ENCODE peak calls at places on chromosomes 13 and 19, in six cellular contexts. Y, M, T, Z, E and A are unnamed samples.

GRCh38 chr13:45374917-45375316 is 33.9 kb upstream of the TPT1 start:
- DNase-seq in Y (no peak), M (no peak), T (no peak), Z (no peak), E (no peak), A (no peak)

GRCh38 chr13:36918246-36919060 is 1.6 kb downstream of the SMAD9 start:
- DNase-seq in Y (no peak), M (no peak), T (no peak), Z (no peak), E (peak), A (no peak)

GRCh38 chr19:18388328-18389094 is 2.6 kb downstream of the GDF15 start:
- DNase-seq in Y (peak), M (peak), T (peak), Z (peak), E (peak), A (peak)

GRCh38 chr19:970695-971094 is 13.4 kb upstream of the WDR18 start:
- DNase-seq in Y (no peak), M (no peak), T (no peak), Z (peak), E (peak), A (no peak)

GRCh38 chr13:26445092-26445491 is 112.4 kb upstream of the WASF3 start:
- DNase-seq in Y (no peak), M (no peak), T (no peak), Z (no peak), E (peak), A (no peak)

GRCh38 chr13:30805603-30806011 is 70.3 kb downstream of the ALOX5AP start:
- DNase-seq in Y (peak), M (no peak), T (peak), Z (no peak), E (peak), A (peak)

GRCh38 chr19:601790-602189 is 12.1 kb downstream of the HCN2 start:
- DNase-seq in Y (no peak), M (no peak), T (no peak), Z (no peak), E (no peak), A (no peak)

GRCh38 chr19:16200038-16200775 is 2.5 kb downstream of the AP1M1 start:
- DNase-seq in Y (no peak), M (no peak), T (no peak), Z (peak), E (peak), A (no peak)

GRCh38 chr19:572140-572890 is at the start of gene BSG:
- DNase-seq in Y (peak), M (peak), T (peak), Z (peak), E (peak), A (peak)

GRCh38 chr19:2232286-2233151 is 3.6 kb downstream of the PLEKHJ1 start:
- DNase-seq in Y (no peak), M (no peak), T (no peak), Z (no peak), E (no peak), A (no peak)

GRCh38 chr13:31627097-31627496 is 112.2 kb upstream of the RXFP2 start:
- DNase-seq in Y (no peak), M (no peak), T (no peak), Z (no peak), E (no peak), A (no peak)

GRCh38 chr19:48718711-48719231 is 754 bp downstream of the MAMSTR start:
- DNase-seq in Y (peak), M (no peak), T (peak), Z (no peak), E (peak), A (no peak)

DNA sequence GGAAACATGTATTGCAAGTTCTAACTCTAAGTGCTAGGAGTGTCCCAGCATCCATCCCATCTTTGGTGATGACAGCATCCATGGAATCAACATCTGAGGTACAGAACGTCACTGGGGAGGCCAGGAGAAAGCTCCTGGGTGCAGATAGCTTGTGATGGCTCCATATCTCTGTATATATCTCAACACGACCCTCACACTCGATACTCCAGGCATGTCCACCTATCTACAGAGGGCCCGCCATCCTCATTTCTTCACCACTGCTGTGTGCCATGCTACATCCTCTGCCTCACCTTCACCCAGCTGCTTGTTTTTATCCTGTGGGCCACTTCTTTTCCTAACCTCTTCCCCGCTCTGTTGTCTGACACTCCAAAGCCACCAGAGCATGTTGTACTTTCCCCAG is 100.4 kb upstream of the SERP2 start:
- DNase-seq in Y (no peak), M (no peak), T (peak), Z (no peak), E (no peak), A (no peak)
- H3K27ac ChIP-seq in Y (peak), M (no peak), T (no peak), Z (no peak), E (no peak), A (no peak)

DNA sequence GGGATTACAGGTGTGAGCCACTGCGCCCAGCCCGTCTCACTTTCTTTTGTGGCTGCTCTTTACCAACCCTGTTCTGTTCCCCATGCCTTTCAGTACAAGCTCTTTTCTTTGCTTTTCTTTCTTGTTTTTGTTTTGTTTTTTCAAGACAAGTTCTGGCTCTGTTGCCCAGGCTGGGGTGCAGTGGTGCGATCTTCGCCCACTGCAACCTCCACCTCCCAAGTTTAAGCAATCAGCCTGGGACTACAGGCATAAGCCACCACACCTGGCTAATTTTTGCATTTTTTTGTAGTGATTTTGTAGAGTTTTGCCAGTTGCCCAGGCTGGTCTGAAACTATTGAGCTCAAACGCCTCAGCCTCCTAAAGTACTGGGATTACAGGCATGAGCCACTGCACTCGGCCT is 3.7 kb downstream of the CERS4 start:
- DNase-seq in Y (no peak), M (no peak), T (no peak), Z (no peak), E (no peak), A (no peak)
- H3K27ac ChIP-seq in Y (no peak), M (peak), T (no peak), Z (no peak), E (no peak), A (no peak)

GRCh38 chr13:102172406-102172805 is 229.4 kb downstream of the FGF14 start:
- DNase-seq in Y (no peak), M (no peak), T (no peak), Z (no peak), E (peak), A (no peak)
- H3K27ac ChIP-seq in Y (no peak), M (no peak), T (no peak), Z (no peak), E (no peak), A (no peak)

GRCh38 chr19:33269016-33269415 is 33.3 kb downstream of the CEBPA start:
- DNase-seq in Y (no peak), M (no peak), T (no peak), Z (no peak), E (no peak), A (no peak)

GRCh38 chr19:33268162-33268991 is 34.0 kb downstream of the CEBPA start:
- DNase-seq in Y (no peak), M (no peak), T (no peak), Z (no peak), E (no peak), A (no peak)

GRCh38 chr19:33264881-33265445 is 37.4 kb downstream of the CEBPA start:
- DNase-seq in Y (no peak), M (no peak), T (no peak), Z (no peak), E (no peak), A (no peak)

GRCh38 chr19:33267706-33268105 is 34.6 kb downstream of the CEBPA start:
- DNase-seq in Y (no peak), M (no peak), T (no peak), Z (no peak), E (no peak), A (no peak)

GRCh38 chr19:33266971-33267484 is 35.3 kb downstream of the CEBPA start:
- DNase-seq in Y (no peak), M (no peak), T (no peak), Z (no peak), E (no peak), A (no peak)
- H3K27ac ChIP-seq in Y (no peak), M (no peak), T (no peak), Z (no peak), E (no peak), A (no peak)

GRCh38 chr13:42215578-42216421 is 56.2 kb upstream of the AKAP11 start:
- DNase-seq in Y (no peak), M (peak), T (peak), Z (peak), E (peak), A (peak)
- H3K27ac ChIP-seq in Y (no peak), M (no peak), T (no peak), Z (no peak), E (no peak), A (no peak)

DNA sequence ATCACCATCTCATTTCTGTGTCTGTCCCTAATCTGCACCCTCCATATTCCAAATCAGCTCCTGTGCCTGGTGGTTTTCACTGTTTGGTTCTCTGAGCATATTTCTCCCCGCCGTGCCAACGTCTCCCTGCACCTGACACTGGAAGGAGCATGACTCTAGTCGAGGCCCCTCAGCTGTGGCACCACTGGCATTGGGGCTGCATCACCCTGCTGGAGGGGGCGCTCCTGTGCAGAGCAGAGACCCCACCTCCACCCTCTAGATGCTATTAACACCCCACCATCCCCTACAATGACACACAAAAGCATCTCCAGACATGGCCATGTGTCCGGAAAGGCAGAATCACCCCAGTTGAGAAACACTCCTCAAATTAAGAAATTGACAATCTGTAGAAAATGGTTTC is 20.8 kb downstream of the ZSCAN5C start:
- DNase-seq in Y (no peak), M (no peak), T (no peak), Z (no peak), E (no peak), A (no peak)
- H3K27ac ChIP-seq in Y (no peak), M (no peak), T (no peak), Z (no peak), E (no peak), A (no peak)

GRCh38 chr13:43986395-43986794 is 106.7 kb downstream of the LACC1 start:
- DNase-seq in Y (no peak), M (no peak), T (no peak), Z (peak), E (no peak), A (no peak)
- H3K27ac ChIP-seq in Y (peak), M (no peak), T (no peak), Z (peak), E (no peak), A (peak)

DNA sequence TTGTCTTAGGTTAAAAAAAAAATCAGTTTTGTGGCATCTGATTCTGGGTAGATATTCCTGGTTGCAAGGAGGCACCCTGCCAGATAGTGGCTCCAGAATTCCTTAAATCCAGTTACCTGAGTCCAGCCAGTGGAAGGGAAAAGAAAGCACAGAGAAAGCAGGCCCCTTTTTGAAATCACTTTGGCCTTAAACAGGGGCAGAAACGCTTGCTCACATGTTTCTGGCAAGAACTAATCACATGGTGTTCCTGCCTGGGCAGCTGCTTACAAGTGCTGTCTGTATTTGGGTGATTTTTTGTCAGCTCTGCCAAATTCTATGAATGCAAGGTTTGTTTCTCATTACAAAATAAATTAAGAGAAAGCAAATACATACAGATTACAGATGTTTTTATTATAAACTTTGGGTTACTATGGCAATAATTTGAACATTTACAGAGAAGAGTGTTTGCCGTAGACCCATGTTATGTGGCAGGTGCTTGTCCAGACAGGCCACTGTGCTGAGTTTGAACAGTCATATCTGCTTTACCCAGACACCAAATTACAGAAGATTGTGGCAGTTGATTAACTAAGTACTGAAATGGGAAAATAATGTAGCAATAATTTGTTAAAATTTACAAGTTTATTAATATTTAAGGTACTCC is 1237.8 kb downstream of the SLITRK5 start:
- DNase-seq in Y (no peak), M (no peak), T (no peak), Z (no peak), E (peak), A (peak)
- H3K27ac ChIP-seq in Y (no peak), M (no peak), T (no peak), Z (no peak), E (no peak), A (no peak)